ENCODE peak calls at places on chromosomes 7 and 10, in four cellular contexts. X is A549, R is K562, P is WTC11. D is an unnamed sample.

GRCh38 chr10:76218045-76218444 is 786.6 kb downstream of the LRMDA start:
- DNase-seq in R (no peak), X (no peak), P (no peak), D (no peak)

GRCh38 chr7:65955718-65956117 is 26.3 kb downstream of the GUSB start:
- DNase-seq in X (no peak), P (no peak), R (no peak), D (no peak)

GRCh38 chr7:38310601-38311057 is 37.2 kb upstream of the TARP start:
- DNase-seq in X (no peak), R (no peak), P (no peak), D (peak)

GRCh38 chr10:103922659-103923058 is 4.7 kb upstream of the STN1 start:
- DNase-seq in X (no peak), P (no peak), R (no peak), D (no peak)

GRCh38 chr7:114789942-114790341 is 132.0 kb upstream of the MDFIC start:
- DNase-seq in X (no peak), P (no peak), R (no peak), D (peak)

GRCh38 chr7:16268821-16269768 is 152.2 kb downstream of the CRPPA start:
- DNase-seq in P (no peak), X (no peak), R (peak), D (no peak)

GRCh38 chr10:12507165-12507870 is 158.0 kb downstream of the CAMK1D start:
- DNase-seq in X (no peak), R (no peak), P (no peak), D (no peak)

GRCh38 chr7:92840309-92840708 is 3.9 kb upstream of the CDK6 start:
- DNase-seq in P (no peak), X (no peak), R (no peak), D (no peak)

GRCh38 chr7:142231716-142232115 is 26.1 kb downstream of the PRSS58 start:
- DNase-seq in X (peak), P (peak), R (peak), D (no peak)
- TF ChIP-seq CTCF in X (no peak), P (peak), R (peak), D (no peak)

DNA sequence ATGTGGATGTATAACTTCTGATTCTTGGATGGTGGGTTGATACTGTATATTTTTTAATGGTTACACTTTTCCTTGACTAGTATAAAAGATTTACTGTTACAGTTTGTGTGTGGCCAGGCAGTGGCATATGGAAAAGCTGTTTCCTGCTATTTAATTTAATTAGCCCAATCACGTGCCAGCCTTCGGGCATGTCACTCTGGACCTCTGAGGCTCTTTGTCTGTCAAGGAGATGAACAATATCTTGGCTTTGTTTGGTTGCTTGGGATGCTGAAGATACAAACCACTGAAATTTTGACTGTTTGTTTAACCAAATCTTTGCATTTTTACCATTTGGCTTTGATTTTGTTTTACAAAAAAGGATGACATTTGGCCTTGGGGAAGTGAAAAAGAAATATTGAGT is 185.0 kb downstream of the HDAC9 start:
- DNase-seq in R (no peak), X (no peak), P (no peak), D (no peak)
- TF ChIP-seq MAX in R (no peak), X (no peak), P (no peak), D (no peak)

DNA sequence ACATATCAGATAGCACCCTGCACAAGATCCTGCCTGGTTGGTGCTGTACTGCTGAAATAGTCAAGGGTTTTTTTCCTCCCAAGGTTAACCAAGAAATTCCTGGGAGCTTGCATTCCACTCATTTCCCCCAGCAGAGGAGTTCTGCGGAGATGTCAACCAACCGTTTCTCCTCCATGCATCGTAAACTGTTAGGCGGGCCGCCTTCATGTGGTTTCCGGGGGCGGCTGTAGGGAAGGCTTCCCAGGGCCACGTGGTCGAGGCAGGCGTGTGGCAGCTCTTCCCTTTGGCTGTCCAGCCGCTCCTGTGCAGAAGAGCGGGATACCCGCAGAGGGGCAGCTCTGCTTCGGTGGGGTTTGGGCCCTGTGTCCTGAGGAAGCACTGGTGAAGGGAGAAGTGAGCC is 113.7 kb downstream of the RGS10 start:
- DNase-seq in X (no peak), R (peak), P (no peak), D (no peak)
- TF ChIP-seq CTCF in X (no peak), R (no peak), P (no peak), D (no peak)

DNA sequence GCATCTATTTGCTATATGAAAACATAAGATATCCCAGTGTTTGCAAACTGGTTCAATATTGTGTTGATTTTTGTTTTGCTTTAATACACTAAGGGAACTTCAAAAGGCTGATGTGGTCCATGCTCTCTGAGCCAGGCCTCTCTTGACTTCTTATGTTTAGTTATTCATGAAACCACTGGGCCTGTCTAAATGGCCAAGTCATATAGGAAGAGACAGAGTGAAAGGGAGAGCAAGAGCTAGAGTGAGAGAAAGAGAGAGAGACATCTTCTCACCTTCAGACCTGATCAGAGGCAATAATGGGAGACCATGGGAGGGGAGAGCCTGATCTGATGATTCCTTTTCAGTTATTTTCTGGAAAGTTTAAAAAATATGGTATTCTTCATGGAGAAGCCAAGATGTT is 6.1 kb upstream of the FAS start:
- DNase-seq in R (no peak), P (no peak), X (no peak), D (no peak)
- TF ChIP-seq MAX in R (no peak), P (no peak), X (no peak), D (no peak)

GRCh38 chr10:121322046-121322445 is 276.2 kb downstream of the FGFR2 start:
- DNase-seq in X (no peak), P (no peak), R (no peak), D (no peak)

GRCh38 chr10:121313119-121313858 is 285.0 kb downstream of the FGFR2 start:
- DNase-seq in R (no peak), X (no peak), P (no peak), D (peak)

GRCh38 chr10:121312582-121312981 is 285.7 kb downstream of the FGFR2 start:
- DNase-seq in X (no peak), R (no peak), P (no peak), D (peak)

GRCh38 chr10:121316432-121316831 is 281.8 kb downstream of the FGFR2 start:
- DNase-seq in P (no peak), R (no peak), X (no peak), D (no peak)

DNA sequence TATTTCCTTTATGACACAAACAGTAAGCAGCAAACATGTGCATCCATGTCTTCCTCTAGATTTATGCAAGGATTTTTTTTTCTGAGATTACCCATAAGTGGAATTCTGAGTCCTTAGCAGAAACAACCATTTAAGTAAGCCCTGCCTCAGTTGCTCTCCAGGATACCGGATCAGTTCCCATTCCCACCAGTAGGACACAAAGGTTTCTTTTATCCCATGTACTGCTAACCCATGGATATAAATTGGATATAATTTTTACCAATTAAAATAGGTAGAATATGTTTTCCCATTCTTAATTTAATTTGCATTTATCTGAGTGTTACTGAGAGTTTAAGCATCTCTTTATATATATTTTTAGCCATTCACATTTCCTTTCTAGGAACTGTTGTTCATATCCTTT is 280.9 kb downstream of the FGFR2 start:
- DNase-seq in P (no peak), X (no peak), R (no peak), D (no peak)
- TF ChIP-seq CTCF in P (no peak), X (no peak), R (no peak), D (no peak)

D was measured in endothelial cell of umbilical vein.